ENCODE peak calls at places on chromosomes 12 and 14, in eight cellular contexts. B is CD8-positive, alpha-beta memory T cell; W is CD8-positive, alpha-beta T cell; A is adipocyte; J is mucosa of descending colon; O is tibial artery; R is right atrium auricular region; M is PC-3. I is an unnamed sample. For H3K4me1, the result is how much of the 10 kb centered on the place peaks cover.

GRCh38 chr14:90624732-90625444 is 191.3 kb downstream of the TTC7B start:
- DNase-seq in W (no peak), A (no peak), O (no peak), J (no peak), R (peak), M (no peak), B (no peak), I (no peak)

GRCh38 chr12:66695130-66695529 is 16.3 kb upstream of the GRIP1 start:
- DNase-seq in M (no peak), B (no peak), O (no peak), R (no peak), J (no peak), A (no peak), W (no peak), I (no peak)

GRCh38 chr12:88994537-88994936 is 357.8 kb downstream of the DUSP6 start:
- DNase-seq in O (no peak), R (no peak), M (no peak), A (no peak), J (no peak), B (no peak), W (no peak), I (no peak)

GRCh38 chr12:122859303-122860051 is 24.2 kb downstream of the HIP1R start:
- DNase-seq in J (no peak), A (no peak), B (no peak), O (no peak), W (no peak), M (no peak), R (no peak), I (no peak)

GRCh38 chr12:67141405-67142018 is 127.6 kb upstream of the CAND1 start:
- DNase-seq in W (no peak), M (no peak), O (no peak), J (no peak), A (no peak), R (no peak), B (no peak), I (no peak)

GRCh38 chr12:4849946-4850345 is 59.8 kb upstream of the KCNA1 start:
- DNase-seq in R (no peak), B (no peak), A (no peak), O (no peak), J (no peak), M (no peak), W (no peak), I (no peak)

GRCh38 chr12:104805186-104805585 is 152.9 kb downstream of the SLC41A2 start:
- DNase-seq in A (peak), O (no peak), J (no peak), M (peak), W (no peak), R (no peak), B (no peak), I (no peak)

GRCh38 chr14:24436355-24437019 is 6.1 kb downstream of the SDR39U1 start:
- DNase-seq in M (peak), W (no peak), J (peak), R (no peak), A (peak), O (no peak), B (peak), I (no peak)

GRCh38 chr12:123269395-123269892 is 2.2 kb downstream of the CDK2AP1 start:
- DNase-seq in R (peak), O (peak), W (no peak), A (peak), J (peak), M (no peak), B (peak), I (peak)

GRCh38 chr14:53509845-53510244 is 356.7 kb upstream of the DDHD1 start:
- DNase-seq in B (no peak), J (no peak), W (no peak), A (peak), R (peak), M (no peak), O (peak), I (peak)

GRCh38 chr12:28955491-28955890 is 193.6 kb upstream of the FAR2 start:
- DNase-seq in B (no peak), O (no peak), W (no peak), A (peak), R (no peak), J (no peak), M (no peak), I (no peak)

GRCh38 chr12:62261876-62262275 is 1.7 kb downstream of the USP15 start:
- DNase-seq in R (no peak), W (no peak), M (no peak), A (no peak), O (no peak), J (no peak), B (no peak), I (no peak)

GRCh38 chr14:23352506-23353432 is at the start of gene SLC22A17:
- DNase-seq in R (peak), B (peak), A (peak), O (peak), W (peak), J (peak), M (peak), I (peak)

GRCh38 chr12:120457133-120457532 is 10.9 kb downstream of the GATC start:
- DNase-seq in B (no peak), A (no peak), W (no peak), R (no peak), M (peak), J (no peak), O (no peak), I (no peak)

GRCh38 chr12:18468521-18469075 is 207.3 kb downstream of the PIK3C2G start:
- DNase-seq in R (no peak), W (no peak), B (no peak), M (peak), J (no peak), O (no peak), A (no peak), I (no peak)

GRCh38 chr12:62629413-62629812 is 162.8 kb downstream of the MON2 start:
- DNase-seq in R (no peak), B (no peak), J (no peak), M (no peak), O (no peak), W (no peak), A (no peak), I (no peak)

GRCh38 chr12:53068811-53069585 is 10.2 kb downstream of the SPRYD3 start:
- DNase-seq in M (no peak), R (peak), O (peak), B (no peak), W (no peak), A (peak), J (no peak), I (no peak)

GRCh38 chr12:53065975-53066593 is 13.1 kb downstream of the SPRYD3 start:
- DNase-seq in R (peak), W (peak), O (peak), A (peak), J (peak), B (peak), M (peak), I (peak)

GRCh38 chr12:53067993-53068770 is 11.0 kb downstream of the SPRYD3 start:
- DNase-seq in B (no peak), R (no peak), A (no peak), W (no peak), J (no peak), M (no peak), O (no peak), I (no peak)

GRCh38 chr12:53066594-53066978 is 12.6 kb downstream of the SPRYD3 start:
- DNase-seq in B (no peak), J (no peak), M (no peak), O (peak), R (peak), A (no peak), W (no peak), I (peak)

DNA sequence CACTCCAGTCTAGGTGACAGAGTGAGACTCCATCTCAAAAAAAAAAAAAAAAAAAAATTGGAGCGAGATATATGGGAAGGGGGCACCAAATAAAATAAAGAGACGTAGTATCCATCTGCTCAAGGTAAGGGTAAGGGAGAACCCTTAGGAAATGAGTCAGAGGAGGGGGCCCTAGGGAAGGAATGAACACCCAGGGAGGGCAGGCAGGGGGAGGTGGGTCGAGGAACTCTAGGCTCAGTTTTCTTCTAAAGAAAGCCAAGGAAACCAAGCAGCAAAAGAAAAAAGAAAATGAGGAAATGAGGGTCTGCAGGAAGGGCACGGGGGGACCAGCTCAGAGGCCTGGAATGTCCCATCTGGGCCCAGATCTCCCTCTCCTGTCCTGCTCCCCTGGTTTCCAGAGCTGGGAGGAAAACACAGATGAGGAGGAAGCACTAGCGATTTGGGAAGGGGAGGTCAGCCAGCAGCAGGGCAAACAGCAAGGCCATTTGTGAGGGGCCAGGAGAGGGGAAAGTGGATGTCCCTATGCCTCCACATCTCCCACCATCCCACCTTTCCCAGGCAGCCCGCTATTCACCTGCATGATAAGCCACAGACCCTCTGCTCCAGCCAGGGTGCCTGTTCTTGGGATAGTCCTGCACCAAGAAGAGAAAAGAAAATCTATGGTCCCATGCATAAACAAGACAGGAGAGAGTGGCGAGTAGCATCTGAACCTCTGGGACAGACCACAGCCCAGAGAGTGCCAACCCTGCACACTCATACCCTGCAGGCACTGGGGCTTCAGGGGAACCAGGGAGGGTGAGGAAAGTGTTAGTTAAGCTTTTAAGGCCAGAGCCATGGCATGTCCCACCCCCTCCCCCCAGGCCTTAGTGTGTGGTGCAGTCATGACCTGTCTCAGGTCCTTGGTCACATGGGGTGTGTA is 11.9 kb downstream of the SPRYD3 start:
- DNase-seq in W (no peak), J (no peak), M (no peak), B (no peak), O (peak), A (peak), R (no peak), I (no peak)
- H3K4me1 ChIP-seq in W (under half), J (under half), M (under half), B (under half), O (half or more), A (half or more), R (half or more), I (half or more)

DNA sequence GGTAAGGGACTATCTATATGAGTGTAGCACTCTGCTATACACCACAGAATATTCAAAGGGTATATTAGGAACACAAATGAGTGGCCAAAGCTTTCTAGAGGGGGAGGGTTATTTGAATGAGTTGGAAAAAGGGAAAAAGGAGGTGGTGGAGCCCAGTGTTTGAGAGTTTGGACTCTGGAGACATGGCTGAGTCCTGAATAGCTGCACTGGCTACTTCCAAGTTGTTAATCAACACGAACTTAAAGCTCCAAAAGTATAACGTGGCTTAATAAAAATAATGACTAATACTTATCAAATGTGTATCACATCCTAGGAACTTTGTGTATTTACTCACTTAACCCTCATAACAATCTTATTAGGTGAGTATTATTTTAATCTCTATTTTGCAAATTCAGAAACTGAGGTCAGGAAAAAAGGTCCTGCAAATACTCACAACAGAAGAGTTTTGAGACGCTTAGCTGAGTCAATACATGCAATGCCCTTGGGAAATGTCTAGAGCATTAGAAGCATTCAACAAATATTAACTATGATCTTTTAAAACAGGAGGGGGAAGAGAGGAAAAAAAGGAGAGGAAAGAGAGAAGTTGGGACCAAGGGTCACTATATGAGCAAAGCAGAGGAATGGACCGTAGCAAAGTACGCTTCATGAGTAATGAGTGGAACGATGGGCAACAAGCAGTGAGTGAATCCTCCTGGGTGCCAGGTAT is 189.5 kb upstream of the HMGA2 start:
- DNase-seq in J (no peak), O (no peak), M (peak), R (no peak), A (peak), B (no peak), W (no peak), I (no peak)
- H3K4me1 ChIP-seq in J (under half), O (under half), M (half or more), R (under half), A (under half), B (under half), W (under half), I (under half)

DNA sequence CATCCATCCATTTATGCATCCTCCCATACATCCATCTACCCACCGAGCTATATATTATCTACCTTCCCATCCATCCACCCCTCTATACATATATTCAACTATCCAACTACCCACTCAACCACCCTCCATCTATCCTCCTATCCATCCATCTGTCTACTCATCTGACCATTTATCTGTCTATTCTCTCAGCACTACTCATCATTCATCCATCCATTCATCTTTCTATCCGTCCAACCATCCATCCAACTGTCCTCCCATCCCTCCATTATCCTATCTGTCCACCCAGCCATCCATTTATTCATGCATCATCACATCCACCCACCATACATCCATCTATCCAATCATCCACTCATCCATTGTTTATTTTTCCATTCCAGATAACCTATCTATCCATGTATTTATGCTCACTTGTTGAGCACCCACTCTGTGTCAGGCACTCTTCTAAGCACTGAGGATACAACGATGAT is 11.5 kb downstream of the ASB2 start:
- DNase-seq in B (no peak), A (no peak), O (no peak), M (no peak), R (no peak), J (no peak), W (no peak), I (no peak)
- H3K4me1 ChIP-seq in B (half or more), A (under half), O (under half), M (under half), R (half or more), J (under half), W (under half), I (under half)

GRCh38 chr12:54411398-54412241 is 7.4 kb downstream of the ITGA5 start:
- DNase-seq in R (peak), W (no peak), A (peak), O (peak), B (peak), J (no peak), M (peak), I (no peak)

GRCh38 chr12:54412348-54412747 is 6.7 kb downstream of the ITGA5 start:
- DNase-seq in O (no peak), J (no peak), A (no peak), B (peak), M (no peak), R (no peak), W (no peak), I (no peak)

GRCh38 chr12:54412786-54413185 is 6.3 kb downstream of the ITGA5 start:
- DNase-seq in J (no peak), M (no peak), A (no peak), W (no peak), B (no peak), O (peak), R (no peak), I (no peak)

GRCh38 chr12:54407183-54407905 is 11.7 kb downstream of the ITGA5 start:
- DNase-seq in W (no peak), A (no peak), J (no peak), B (no peak), R (no peak), O (no peak), M (no peak), I (no peak)

DNA sequence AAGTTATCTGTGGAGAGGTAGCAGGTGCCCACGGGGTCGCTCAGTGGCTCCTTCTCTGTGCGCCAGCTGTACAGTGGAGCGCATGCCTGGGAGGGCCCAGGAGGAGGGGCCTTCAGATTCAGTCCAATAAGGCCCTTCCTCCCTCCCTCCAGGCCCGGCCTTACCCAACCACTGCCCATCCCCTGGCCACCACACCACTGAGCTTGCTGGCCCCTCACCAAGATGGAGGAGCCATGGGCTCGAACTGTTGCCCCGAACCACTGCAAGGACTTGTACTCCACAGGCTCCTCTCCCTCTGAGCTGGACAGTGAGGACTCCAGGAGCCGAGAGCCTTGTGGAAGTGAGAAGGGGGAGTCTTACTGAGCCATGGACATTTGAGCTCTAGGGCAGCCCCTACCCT is 9.8 kb downstream of the ITGA5 start:
- DNase-seq in O (no peak), A (no peak), M (no peak), J (no peak), R (no peak), W (no peak), B (no peak), I (no peak)
- H3K4me1 ChIP-seq in O (half or more), A (half or more), M (under half), J (under half), R (half or more), W (half or more), B (half or more), I (under half)

I was measured in testis.